ENCODE peak calls at places on chromosome 3, in five cellular contexts. R is cardiac muscle cell; D is lower lobe of right lung; X is effector memory CD4-positive, alpha-beta T cell; U is hepatocyte. I is an unnamed sample. For H3K36me3, the result is how much of the 10 kb centered on the place peaks cover.

GRCh38 chr3:58577269-58577821 is at the start of gene FAM107A:
- DNase-seq in R (peak), D (no peak), X (no peak), U (no peak), I (no peak)

GRCh38 chr3:101695779-101696372 is 9.4 kb upstream of the RPL24 start:
- DNase-seq in R (peak), D (no peak), X (no peak), U (peak), I (peak)

GRCh38 chr3:39269528-39269927 is 10.3 kb downstream of the CX3CR1 start:
- DNase-seq in R (no peak), D (no peak), X (no peak), U (no peak), I (no peak)

GRCh38 chr3:39000008-39000450 is 51.7 kb downstream of the SCN11A start:
- DNase-seq in R (peak), D (no peak), X (no peak), U (peak), I (peak)

GRCh38 chr3:64541803-64542202 is 146.0 kb downstream of the ADAMTS9 start:
- DNase-seq in R (no peak), D (no peak), X (no peak), U (no peak), I (no peak)

GRCh38 chr3:63976166-63976861 is 47.0 kb downstream of the PSMD6 start:
- DNase-seq in R (peak), D (no peak), X (no peak), U (peak), I (no peak)

GRCh38 chr3:131716007-131716406 is 213.2 kb upstream of the MRPL3 start:
- DNase-seq in R (no peak), D (no peak), X (no peak), U (no peak), I (no peak)

GRCh38 chr3:61221759-61222362 is 29.4 kb downstream of the FHIT start:
- DNase-seq in R (no peak), D (no peak), X (no peak), U (no peak), I (peak)

GRCh38 chr3:48026951-48027908 is 11.0 kb upstream of the MAP4 start:
- DNase-seq in R (no peak), D (no peak), X (no peak), U (no peak), I (no peak)

GRCh38 chr3:46097691-46098241 is 70.5 kb upstream of the XCR1 start:
- DNase-seq in R (peak), D (no peak), X (no peak), U (no peak), I (peak)

GRCh38 chr3:111471851-111472250 is 70.1 kb upstream of the CD96 start:
- DNase-seq in R (no peak), D (no peak), X (no peak), U (no peak), I (no peak)

GRCh38 chr3:164806188-164806587 is 272.1 kb downstream of the SI start:
- DNase-seq in R (no peak), D (no peak), X (no peak), U (no peak), I (no peak)

GRCh38 chr3:37324752-37325407 is 150.5 kb upstream of the LRRFIP2 start:
- DNase-seq in R (peak), D (no peak), X (no peak), U (no peak), I (no peak)

GRCh38 chr3:16205156-16205870 is 30.8 kb downstream of the GALNT15 start:
- DNase-seq in R (no peak), D (no peak), X (no peak), U (no peak), I (no peak)

GRCh38 chr3:124322309-124322880 is 330.5 kb upstream of the ROPN1 start:
- DNase-seq in R (no peak), D (no peak), X (no peak), U (no peak), I (no peak)

GRCh38 chr3:33388374-33389100 is 51.7 kb downstream of the UBP1 start:
- DNase-seq in R (no peak), D (no peak), X (no peak), U (no peak), I (no peak)
- H3K36me3 ChIP-seq in R (half or more), D (half or more), X (half or more), U (under half), I (under half)

GRCh38 chr3:56119575-56120349 is 348.5 kb downstream of the ERC2 start:
- DNase-seq in R (peak), D (no peak), X (no peak), U (no peak), I (no peak)

GRCh38 chr3:56122911-56123310 is 345.4 kb downstream of the ERC2 start:
- DNase-seq in R (no peak), D (no peak), X (no peak), U (no peak), I (no peak)

GRCh38 chr3:56115199-56115598 is 353.1 kb downstream of the ERC2 start:
- DNase-seq in R (no peak), D (no peak), X (no peak), U (no peak), I (no peak)

GRCh38 chr3:56115698-56116097 is 352.6 kb downstream of the ERC2 start:
- DNase-seq in R (no peak), D (no peak), X (no peak), U (no peak), I (no peak)

GRCh38 chr3:56118968-56119367 is 349.3 kb downstream of the ERC2 start:
- DNase-seq in R (no peak), D (no peak), X (no peak), U (no peak), I (no peak)
- H3K36me3 ChIP-seq in R (under half), D (under half), X (under half), U (under half), I (under half)

GRCh38 chr3:10315101-10315500 is 5.8 kb downstream of the SEC13 start:
- DNase-seq in R (no peak), D (no peak), X (no peak), U (no peak), I (no peak)
- H3K36me3 ChIP-seq in R (half or more), D (half or more), X (half or more), U (under half), I (under half)

GRCh38 chr3:121436641-121437040 is 109.1 kb downstream of the POLQ start:
- DNase-seq in R (no peak), D (no peak), X (no peak), U (no peak), I (no peak)

GRCh38 chr3:121431717-121432517 is 113.9 kb downstream of the POLQ start:
- DNase-seq in R (peak), D (no peak), X (peak), U (peak), I (peak)

GRCh38 chr3:121430816-121431215 is 115.0 kb downstream of the POLQ start:
- DNase-seq in R (no peak), D (no peak), X (no peak), U (no peak), I (no peak)

DNA sequence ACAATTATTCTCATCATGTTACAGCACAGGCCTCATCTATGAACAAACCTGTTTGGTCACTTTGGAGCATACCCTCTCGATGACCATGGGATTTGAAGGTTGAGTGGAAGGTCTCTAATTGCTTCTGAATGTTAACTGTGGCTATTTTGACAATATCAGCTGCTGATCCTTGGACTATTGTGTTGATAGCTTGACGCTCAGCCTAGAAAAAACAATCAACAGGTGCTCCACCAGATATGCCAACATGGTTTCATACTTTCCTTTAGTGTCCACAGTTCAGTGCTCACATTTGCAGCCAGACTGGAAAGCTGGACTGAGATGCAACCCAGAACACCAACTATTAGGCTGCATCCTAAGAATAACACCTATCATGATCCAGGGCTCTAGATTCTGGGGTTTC is 109.7 kb downstream of the POLQ start:
- DNase-seq in R (no peak), D (no peak), X (no peak), U (no peak), I (no peak)
- H3K36me3 ChIP-seq in R (under half), D (under half), X (under half), U (under half), I (under half)

GRCh38 chr3:195039180-195039843 is 231.6 kb downstream of the XXYLT1 start:
- DNase-seq in R (no peak), D (no peak), X (no peak), U (no peak), I (peak)

GRCh38 chr3:195035345-195036202 is 235.4 kb downstream of the XXYLT1 start:
- DNase-seq in R (no peak), D (no peak), X (no peak), U (no peak), I (no peak)

GRCh38 chr3:195038161-195038560 is 232.8 kb downstream of the XXYLT1 start:
- DNase-seq in R (no peak), D (no peak), X (no peak), U (no peak), I (no peak)

GRCh38 chr3:195036203-195037016 is 234.5 kb downstream of the XXYLT1 start:
- DNase-seq in R (no peak), D (no peak), X (no peak), U (peak), I (no peak)

GRCh38 chr3:195037017-195037373 is 234.0 kb downstream of the XXYLT1 start:
- DNase-seq in R (no peak), D (no peak), X (no peak), U (no peak), I (no peak)
- H3K36me3 ChIP-seq in R (under half), D (under half), X (under half), U (under half), I (under half)

DNA sequence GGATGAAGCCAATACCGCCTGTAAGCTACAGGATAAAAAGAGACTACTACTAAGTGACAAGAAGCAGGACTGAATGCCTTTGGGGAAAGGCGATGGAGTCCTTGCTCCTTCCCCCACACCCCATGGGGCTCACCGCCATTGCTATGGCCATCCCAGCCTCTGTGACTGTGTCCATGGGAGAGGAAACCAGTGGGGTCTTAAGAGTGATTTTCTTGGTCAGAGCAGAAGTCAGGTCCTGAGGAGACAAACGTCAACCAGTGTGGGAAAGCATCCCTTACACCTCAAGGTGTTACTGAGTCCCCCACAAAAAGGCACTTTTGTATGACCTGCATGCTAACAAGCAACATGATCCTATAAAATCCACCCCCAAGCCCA is 913 bp downstream of the IMPDH2 start:
- DNase-seq in R (no peak), D (no peak), X (no peak), U (no peak), I (no peak)
- H3K36me3 ChIP-seq in R (half or more), D (half or more), X (half or more), U (under half), I (under half)

GRCh38 chr3:83233715-83234114 is 1472.3 kb upstream of the GBE1 start:
- DNase-seq in R (no peak), D (no peak), X (no peak), U (no peak), I (no peak)

GRCh38 chr3:83230376-83230775 is 1468.9 kb upstream of the GBE1 start:
- DNase-seq in R (no peak), D (no peak), X (no peak), U (no peak), I (no peak)

GRCh38 chr3:83235180-83235814 is 1473.9 kb upstream of the GBE1 start:
- DNase-seq in R (no peak), D (no peak), X (no peak), U (no peak), I (no peak)

GRCh38 chr3:83226751-83227150 is 1465.3 kb upstream of the GBE1 start:
- DNase-seq in R (no peak), D (no peak), X (no peak), U (no peak), I (no peak)

GRCh38 chr3:83230841-83231240 is 1469.4 kb upstream of the GBE1 start:
- DNase-seq in R (no peak), D (no peak), X (no peak), U (no peak), I (no peak)
- H3K36me3 ChIP-seq in R (under half), D (under half), X (under half), U (under half), I (under half)